ENCODE peak calls at places on chromosomes 13 and 19, in nine cellular contexts. One of them, this sample, is unnamed.

GRCh38 chr19:8161135-8161646 is 11.8 kb upstream of the FBN3 start:
- DNase-seq in gastrocnemius medialis: no peak
- DNase-seq in IMR-90: no peak
- DNase-seq in GM12891: no peak
- DNase-seq in esophagus squamous epithelium: no peak
- DNase-seq in ovary: no peak
- DNase-seq in body of pancreas: peak
- DNase-seq in suprapubic skin: no peak
- DNase-seq in A549: no peak
- DNase-seq in this sample: no peak

GRCh38 chr13:99316657-99317244 is 9.6 kb upstream of the GPR183 start:
- DNase-seq in A549: no peak
- DNase-seq in body of pancreas: peak
- DNase-seq in esophagus squamous epithelium: no peak
- DNase-seq in IMR-90: no peak
- DNase-seq in suprapubic skin: no peak
- DNase-seq in GM12891: no peak
- DNase-seq in ovary: peak
- DNase-seq in gastrocnemius medialis: no peak
- DNase-seq in this sample: no peak

GRCh38 chr13:51000576-51001260 is 91.1 kb downstream of the RNASEH2B start:
- DNase-seq in body of pancreas: peak
- DNase-seq in A549: no peak
- DNase-seq in suprapubic skin: no peak
- DNase-seq in IMR-90: peak
- DNase-seq in GM12891: no peak
- DNase-seq in gastrocnemius medialis: no peak
- DNase-seq in esophagus squamous epithelium: no peak
- DNase-seq in ovary: peak
- DNase-seq in this sample: no peak

GRCh38 chr19:20247016-20247683 is 80.1 kb downstream of the ZNF486 start:
- DNase-seq in esophagus squamous epithelium: no peak
- DNase-seq in GM12891: no peak
- DNase-seq in body of pancreas: peak
- DNase-seq in A549: no peak
- DNase-seq in suprapubic skin: no peak
- DNase-seq in ovary: peak
- DNase-seq in IMR-90: no peak
- DNase-seq in gastrocnemius medialis: no peak
- DNase-seq in this sample: peak

GRCh38 chr19:1373534-1374249 is 10.0 kb upstream of the NDUFS7 start:
- DNase-seq in body of pancreas: peak
- DNase-seq in IMR-90: peak
- DNase-seq in ovary: peak
- DNase-seq in A549: no peak
- DNase-seq in esophagus squamous epithelium: no peak
- DNase-seq in GM12891: no peak
- DNase-seq in gastrocnemius medialis: no peak
- DNase-seq in suprapubic skin: no peak
- DNase-seq in this sample: no peak

GRCh38 chr13:77113496-77113895 is 86.5 kb upstream of the FBXL3 start:
- DNase-seq in A549: no peak
- DNase-seq in body of pancreas: no peak
- DNase-seq in ovary: no peak
- DNase-seq in esophagus squamous epithelium: no peak
- DNase-seq in suprapubic skin: no peak
- DNase-seq in IMR-90: no peak
- DNase-seq in GM12891: no peak
- DNase-seq in gastrocnemius medialis: no peak
- DNase-seq in this sample: no peak

GRCh38 chr13:76161143-76161542 is 525.0 kb downstream of the LMO7 start:
- DNase-seq in GM12891: no peak
- DNase-seq in ovary: no peak
- DNase-seq in A549: no peak
- DNase-seq in suprapubic skin: no peak
- DNase-seq in esophagus squamous epithelium: no peak
- DNase-seq in IMR-90: peak
- DNase-seq in gastrocnemius medialis: no peak
- DNase-seq in body of pancreas: peak
- DNase-seq in this sample: no peak

GRCh38 chr13:110108348-110109139 is 198.4 kb downstream of the COL4A1 start:
- DNase-seq in ovary: peak
- DNase-seq in A549: peak
- DNase-seq in suprapubic skin: peak
- DNase-seq in gastrocnemius medialis: peak
- DNase-seq in GM12891: no peak
- DNase-seq in body of pancreas: peak
- DNase-seq in esophagus squamous epithelium: no peak
- DNase-seq in IMR-90: peak
- DNase-seq in this sample: peak

GRCh38 chr19:21314676-21315075 is 14.5 kb downstream of the ZNF708 start:
- DNase-seq in body of pancreas: no peak
- DNase-seq in gastrocnemius medialis: no peak
- DNase-seq in IMR-90: peak
- DNase-seq in esophagus squamous epithelium: no peak
- DNase-seq in ovary: no peak
- DNase-seq in GM12891: no peak
- DNase-seq in A549: no peak
- DNase-seq in suprapubic skin: no peak
- DNase-seq in this sample: no peak

GRCh38 chr13:98658131-98658530 is 81.2 kb upstream of the STK24 start:
- DNase-seq in suprapubic skin: no peak
- DNase-seq in ovary: no peak
- DNase-seq in A549: no peak
- DNase-seq in GM12891: no peak
- DNase-seq in esophagus squamous epithelium: no peak
- DNase-seq in IMR-90: no peak
- DNase-seq in gastrocnemius medialis: no peak
- DNase-seq in body of pancreas: no peak
- DNase-seq in this sample: no peak

GRCh38 chr19:33063356-33064116 is 1.2 kb downstream of the RHPN2 start:
- DNase-seq in IMR-90: peak
- DNase-seq in ovary: peak
- DNase-seq in body of pancreas: peak
- DNase-seq in GM12891: no peak
- DNase-seq in A549: no peak
- DNase-seq in gastrocnemius medialis: no peak
- DNase-seq in esophagus squamous epithelium: no peak
- DNase-seq in suprapubic skin: no peak
- DNase-seq in this sample: no peak

GRCh38 chr19:48452255-48452654 is 3.1 kb upstream of the KCNJ14 start:
- DNase-seq in gastrocnemius medialis: no peak
- DNase-seq in ovary: no peak
- DNase-seq in esophagus squamous epithelium: no peak
- DNase-seq in A549: no peak
- DNase-seq in IMR-90: no peak
- DNase-seq in suprapubic skin: no peak
- DNase-seq in body of pancreas: no peak
- DNase-seq in GM12891: no peak
- DNase-seq in this sample: no peak

GRCh38 chr13:95239293-95239692 is 62.0 kb downstream of the ABCC4 start:
- DNase-seq in gastrocnemius medialis: no peak
- DNase-seq in ovary: no peak
- DNase-seq in GM12891: no peak
- DNase-seq in suprapubic skin: no peak
- DNase-seq in IMR-90: peak
- DNase-seq in esophagus squamous epithelium: no peak
- DNase-seq in body of pancreas: no peak
- DNase-seq in A549: no peak
- DNase-seq in this sample: no peak

GRCh38 chr19:46134527-46134926 is 10.0 kb upstream of the IGFL3 start:
- DNase-seq in suprapubic skin: no peak
- DNase-seq in ovary: no peak
- DNase-seq in A549: no peak
- DNase-seq in GM12891: no peak
- DNase-seq in esophagus squamous epithelium: no peak
- DNase-seq in body of pancreas: no peak
- DNase-seq in IMR-90: peak
- DNase-seq in gastrocnemius medialis: no peak
- DNase-seq in this sample: peak

GRCh38 chr13:21703846-21704245 is 33.0 kb downstream of the FGF9 start:
- DNase-seq in A549: no peak
- DNase-seq in IMR-90: no peak
- DNase-seq in gastrocnemius medialis: no peak
- DNase-seq in GM12891: no peak
- DNase-seq in suprapubic skin: no peak
- DNase-seq in ovary: no peak
- DNase-seq in body of pancreas: no peak
- DNase-seq in esophagus squamous epithelium: no peak
- DNase-seq in this sample: no peak

GRCh38 chr13:32687275-32687674 is 101.0 kb downstream of the PDS5B start:
- DNase-seq in body of pancreas: no peak
- DNase-seq in GM12891: no peak
- DNase-seq in esophagus squamous epithelium: no peak
- DNase-seq in IMR-90: no peak
- DNase-seq in suprapubic skin: no peak
- DNase-seq in ovary: no peak
- DNase-seq in A549: no peak
- DNase-seq in gastrocnemius medialis: no peak
- DNase-seq in this sample: no peak

GRCh38 chr13:53069800-53070199 is 41.2 kb downstream of the OLFM4 start:
- DNase-seq in gastrocnemius medialis: no peak
- DNase-seq in suprapubic skin: no peak
- DNase-seq in IMR-90: no peak
- DNase-seq in GM12891: no peak
- DNase-seq in body of pancreas: no peak
- DNase-seq in esophagus squamous epithelium: no peak
- DNase-seq in A549: no peak
- DNase-seq in ovary: no peak
- DNase-seq in this sample: no peak

DNA sequence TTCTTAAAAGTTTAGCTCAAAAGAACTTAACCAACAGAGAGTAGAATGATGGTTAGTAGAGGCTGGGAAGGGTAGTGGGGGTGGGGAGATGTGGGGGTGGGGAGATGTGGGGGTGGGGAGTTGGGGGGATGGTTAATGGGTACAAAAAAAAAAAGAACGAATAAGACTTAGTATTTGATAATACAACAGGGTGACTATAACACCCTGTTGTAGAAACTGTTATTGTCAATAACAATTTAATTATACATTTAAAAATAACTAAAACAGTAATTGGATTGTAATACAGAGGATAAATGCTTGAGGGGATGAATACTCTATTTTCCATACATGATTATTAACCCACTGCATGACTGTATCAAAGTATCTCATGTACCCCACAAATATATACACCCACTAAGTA is 91.1 kb downstream of the ZC3H13 start:
- DNase-seq in suprapubic skin: no peak
- DNase-seq in esophagus squamous epithelium: no peak
- DNase-seq in ovary: no peak
- DNase-seq in A549: no peak
- DNase-seq in GM12891: no peak
- DNase-seq in IMR-90: no peak
- DNase-seq in body of pancreas: no peak
- DNase-seq in gastrocnemius medialis: no peak
- DNase-seq in this sample: no peak
- TF ChIP-seq POLR2A in suprapubic skin: no peak
- TF ChIP-seq POLR2A in esophagus squamous epithelium: no peak
- TF ChIP-seq POLR2A in ovary: no peak
- TF ChIP-seq POLR2A in A549: no peak
- TF ChIP-seq POLR2A in GM12891: no peak
- TF ChIP-seq POLR2A in IMR-90: no peak
- TF ChIP-seq POLR2A in body of pancreas: no peak
- TF ChIP-seq POLR2A in gastrocnemius medialis: no peak
- TF ChIP-seq POLR2A in this sample: no peak

GRCh38 chr13:91078093-91078679 is 269.3 kb upstream of the MIR17HG start:
- DNase-seq in esophagus squamous epithelium: no peak
- DNase-seq in ovary: no peak
- DNase-seq in suprapubic skin: no peak
- DNase-seq in A549: peak
- DNase-seq in body of pancreas: no peak
- DNase-seq in GM12891: no peak
- DNase-seq in IMR-90: no peak
- DNase-seq in gastrocnemius medialis: no peak
- DNase-seq in this sample: peak

GRCh38 chr13:91066745-91067144 is 280.7 kb upstream of the MIR17HG start:
- DNase-seq in A549: no peak
- DNase-seq in GM12891: no peak
- DNase-seq in esophagus squamous epithelium: no peak
- DNase-seq in body of pancreas: no peak
- DNase-seq in gastrocnemius medialis: no peak
- DNase-seq in IMR-90: no peak
- DNase-seq in ovary: no peak
- DNase-seq in suprapubic skin: no peak
- DNase-seq in this sample: no peak

DNA sequence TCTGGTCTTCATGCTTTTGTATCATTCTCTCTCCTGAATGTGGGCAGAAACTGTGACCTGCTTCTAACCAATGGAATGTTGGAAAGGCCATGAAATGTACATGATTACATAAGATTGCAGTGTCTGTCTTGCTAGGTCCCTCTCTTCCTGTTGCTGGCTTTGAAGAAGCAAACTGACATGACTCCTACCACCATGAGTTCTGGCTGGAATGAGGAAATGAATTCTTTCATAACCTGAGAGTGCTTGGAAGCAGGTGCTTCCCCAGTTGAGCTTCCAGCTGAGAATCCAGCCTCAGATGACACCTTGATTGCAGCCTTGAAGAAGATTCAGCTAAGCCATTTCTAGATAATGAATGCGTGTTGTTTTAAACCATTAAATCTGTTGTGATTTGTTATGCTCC is 275.0 kb upstream of the MIR17HG start:
- DNase-seq in A549: no peak
- DNase-seq in GM12891: no peak
- DNase-seq in IMR-90: no peak
- DNase-seq in ovary: no peak
- DNase-seq in gastrocnemius medialis: no peak
- DNase-seq in esophagus squamous epithelium: no peak
- DNase-seq in body of pancreas: no peak
- DNase-seq in suprapubic skin: no peak
- DNase-seq in this sample: no peak
- TF ChIP-seq POLR2A in A549: no peak
- TF ChIP-seq POLR2A in GM12891: no peak
- TF ChIP-seq POLR2A in IMR-90: no peak
- TF ChIP-seq POLR2A in ovary: no peak
- TF ChIP-seq POLR2A in gastrocnemius medialis: no peak
- TF ChIP-seq POLR2A in esophagus squamous epithelium: no peak
- TF ChIP-seq POLR2A in body of pancreas: no peak
- TF ChIP-seq POLR2A in suprapubic skin: no peak
- TF ChIP-seq POLR2A in this sample: no peak

GRCh38 chr19:3708207-3708931 is at the start of gene TJP3:
- DNase-seq in suprapubic skin: no peak
- DNase-seq in esophagus squamous epithelium: no peak
- DNase-seq in gastrocnemius medialis: no peak
- DNase-seq in A549: no peak
- DNase-seq in GM12891: no peak
- DNase-seq in body of pancreas: peak
- DNase-seq in IMR-90: peak
- DNase-seq in ovary: no peak
- DNase-seq in this sample: no peak
- TF ChIP-seq POLR2A in suprapubic skin: no peak
- TF ChIP-seq POLR2A in esophagus squamous epithelium: no peak
- TF ChIP-seq POLR2A in gastrocnemius medialis: no peak
- TF ChIP-seq POLR2A in A549: no peak
- TF ChIP-seq POLR2A in GM12891: no peak
- TF ChIP-seq POLR2A in body of pancreas: peak
- TF ChIP-seq POLR2A in IMR-90: no peak
- TF ChIP-seq POLR2A in ovary: no peak
- TF ChIP-seq POLR2A in this sample: no peak

DNA sequence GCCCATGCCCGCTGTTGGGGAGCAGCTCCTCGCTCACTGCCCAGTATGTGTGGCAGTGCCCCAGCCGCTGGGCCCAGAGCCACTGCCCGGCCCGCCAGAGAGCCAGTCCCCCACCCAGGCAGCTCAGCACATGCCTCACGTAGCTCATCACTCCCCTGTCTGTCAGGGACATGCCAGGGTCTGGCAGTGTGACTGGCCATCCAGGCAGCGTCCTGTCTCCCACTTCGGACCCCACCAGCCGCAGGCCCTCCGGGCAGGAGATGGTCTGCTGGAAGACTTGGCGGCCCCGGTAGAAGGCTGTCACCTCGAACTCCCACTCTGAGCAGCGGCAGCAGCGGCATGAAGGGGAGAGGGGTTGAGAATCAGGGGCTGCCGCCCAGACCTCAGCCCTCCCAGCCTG is 3.6 kb downstream of the IRF3 start:
- DNase-seq in suprapubic skin: no peak
- DNase-seq in ovary: peak
- DNase-seq in GM12891: no peak
- DNase-seq in gastrocnemius medialis: no peak
- DNase-seq in esophagus squamous epithelium: no peak
- DNase-seq in body of pancreas: no peak
- DNase-seq in A549: no peak
- DNase-seq in IMR-90: no peak
- DNase-seq in this sample: no peak
- TF ChIP-seq POLR2A in suprapubic skin: no peak
- TF ChIP-seq POLR2A in ovary: no peak
- TF ChIP-seq POLR2A in GM12891: no peak
- TF ChIP-seq POLR2A in gastrocnemius medialis: no peak
- TF ChIP-seq POLR2A in esophagus squamous epithelium: no peak
- TF ChIP-seq POLR2A in body of pancreas: no peak
- TF ChIP-seq POLR2A in A549: no peak
- TF ChIP-seq POLR2A in IMR-90: no peak
- TF ChIP-seq POLR2A in this sample: no peak